ENCODE peak calls at places on chromosome 2, in five cellular contexts. J is GM23338, U is OCI-LY7, E is fibroblast of lung, W is mammary epithelial cell. P is an unnamed sample.
A peak's percentile ranks its signal among the peaks of the same experiment; 100 is the strongest.

GRCh38 chr2:184599875-184600227 is 1.5 kb downstream of the ZNF804A start:
- DNase-seq in J (no peak), U (peak; percentile 51), E (peak; percentile 47), W (no peak), P (peak; percentile 56)

GRCh38 chr2:99249951-99250350 is 5.5 kb downstream of the LYG2 start:
- DNase-seq in J (no peak), U (no peak), E (no peak), W (no peak), P (peak; percentile 58)

GRCh38 chr2:46306320-46306719 is 9.1 kb downstream of the EPAS1 start:
- DNase-seq in J (no peak), U (no peak), E (no peak), W (peak; percentile 91), P (peak; percentile 37)

GRCh38 chr2:80473806-80474205 is 169.3 kb upstream of the LRRTM1 start:
- DNase-seq in J (no peak), U (no peak), E (peak; percentile 44), W (no peak), P (no peak)

GRCh38 chr2:230981704-230982103 is 14.2 kb upstream of the SPATA3 start:
- DNase-seq in J (no peak), U (no peak), E (no peak), W (no peak), P (no peak)

GRCh38 chr2:212683346-212683745 is 144.7 kb upstream of the ERBB4 start:
- DNase-seq in J (no peak), U (no peak), E (peak; percentile 8), W (peak; percentile 8), P (no peak)

GRCh38 chr2:196365132-196365531 is 193.8 kb upstream of the STK17B start:
- DNase-seq in J (no peak), U (no peak), E (no peak), W (no peak), P (no peak)

GRCh38 chr2:205885492-205886099 is 200.4 kb downstream of the INO80D start:
- DNase-seq in J (peak; percentile 97), U (peak; percentile 65), E (peak; percentile 78), W (peak; percentile 65), P (peak; percentile 93)

GRCh38 chr2:217790195-217790594 is 212.6 kb downstream of the TNS1 start:
- DNase-seq in J (peak; percentile 41), U (peak; percentile 11), E (no peak), W (no peak), P (no peak)

GRCh38 chr2:118851650-118852049 is 4.2 kb upstream of the EN1 start:
- DNase-seq in J (peak; percentile 35), U (no peak), E (no peak), W (no peak), P (peak; percentile 46)

GRCh38 chr2:45896281-45896680 is 244.8 kb downstream of the PRKCE start:
- DNase-seq in J (no peak), U (no peak), E (no peak), W (no peak), P (no peak)

GRCh38 chr2:130336150-130336876 is 6.4 kb upstream of the IMP4 start:
- DNase-seq in J (peak; percentile 17), U (no peak), E (no peak), W (no peak), P (no peak)

GRCh38 chr2:122660786-122661634 is 905.6 kb downstream of the TSN start:
- DNase-seq in J (peak; percentile 96), U (no peak), E (no peak), W (peak; percentile 11), P (no peak)

GRCh38 chr2:198374375-198375072 is 570.1 kb downstream of the PLCL1 start:
- DNase-seq in J (peak; percentile 77), U (peak; percentile 82), E (peak; percentile 87), W (peak; percentile 42), P (peak; percentile 42)

GRCh38 chr2:63364866-63365265 is 223.4 kb downstream of the WDPCP start:
- DNase-seq in J (no peak), U (no peak), E (no peak), W (no peak), P (no peak)

GRCh38 chr2:199015072-199015471 is 442.7 kb downstream of the SATB2 start:
- DNase-seq in J (no peak), U (no peak), E (no peak), W (no peak), P (no peak)

GRCh38 chr2:105418527-105418926 is 19.7 kb upstream of the FHL2 start:
- DNase-seq in J (no peak), U (no peak), E (no peak), W (no peak), P (no peak)

GRCh38 chr2:222024934-222025890 is 273.6 kb downstream of the PAX3 start:
- DNase-seq in J (peak; percentile 84), U (peak; percentile 14), E (peak; percentile 61), W (peak; percentile 14), P (no peak)

GRCh38 chr2:195363496-195363895 is 293.5 kb upstream of the SLC39A10 start:
- DNase-seq in J (no peak), U (no peak), E (peak; percentile 43), W (peak; percentile 63), P (no peak)

GRCh38 chr2:177165731-177166711 is 46.6 kb upstream of the HNRNPA3 start:
- DNase-seq in J (no peak), U (peak; percentile 70), E (peak; percentile 47), W (no peak), P (peak; percentile 69)

GRCh38 chr2:130728007-130728454 is 839 bp upstream of the GPR148 start:
- DNase-seq in J (peak; percentile 29), U (peak; percentile 17), E (peak; percentile 2), W (no peak), P (no peak)

GRCh38 chr2:240215676-240216051 is 75.2 kb upstream of the OTOS start:
- DNase-seq in J (no peak), U (no peak), E (no peak), W (no peak), P (peak; percentile 35)

GRCh38 chr2:126687503-126687902 is 31.5 kb downstream of the GYPC start:
- DNase-seq in J (no peak), U (no peak), E (no peak), W (no peak), P (no peak)

GRCh38 chr2:118123561-118124232 is 35.4 kb downstream of the INSIG2 start:
- DNase-seq in J (no peak), U (no peak), E (peak; percentile 61), W (peak; percentile 99), P (peak; percentile 88)

DNA sequence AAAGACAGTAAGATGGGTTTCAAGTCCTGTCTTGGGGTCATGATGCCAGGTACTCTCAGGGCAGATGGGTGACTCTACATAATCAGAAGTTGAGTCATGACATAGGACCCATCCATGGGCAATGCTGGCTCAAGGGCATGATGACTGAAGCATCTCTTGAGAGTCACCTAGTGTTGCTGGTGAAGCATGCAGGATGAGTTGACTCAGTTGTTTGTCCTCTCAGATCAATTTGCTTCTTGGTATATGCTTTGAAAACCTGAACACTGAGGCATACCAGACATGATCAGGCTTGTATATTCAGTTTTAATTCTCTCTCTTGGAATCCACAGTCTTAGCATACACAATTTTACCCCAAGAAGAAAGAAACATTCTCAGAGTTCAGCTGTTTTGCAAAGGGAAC is 658.9 kb upstream of the NXPH2 start:
- DNase-seq in J (no peak), U (no peak), E (no peak), W (peak; percentile 2), P (no peak)
- H2AFZ ChIP-seq in J (no peak overlapping the region), U (no peak overlapping the region), E (no peak overlapping the region), W (no peak overlapping the region), P (no peak overlapping the region)

GRCh38 chr2:170818294-170819104 is 1.8 kb downstream of the GAD1 start:
- DNase-seq in J (peak; percentile 65), U (no peak), E (no peak), W (peak; percentile 20), P (peak; percentile 66)

GRCh38 chr2:170817247-170817998 is 736 bp downstream of the GAD1 start:
- DNase-seq in J (peak; percentile 57), U (no peak), E (peak; percentile 27), W (peak; percentile 65), P (peak; percentile 83)

GRCh38 chr2:170815746-170816498 is 765 bp upstream of the GAD1 start:
- DNase-seq in J (peak; percentile 94), U (peak; percentile 50), E (peak; percentile 48), W (peak; percentile 64), P (peak; percentile 97)

GRCh38 chr2:170816499-170817246 is at the start of gene GAD1:
- DNase-seq in J (peak; percentile 78), U (no peak), E (peak; percentile 49), W (peak; percentile 86), P (peak; percentile 92)

GRCh38 chr2:170817999-170818293 is 1.3 kb downstream of the GAD1 start:
- DNase-seq in J (peak; percentile 66), U (no peak), E (no peak), W (no peak), P (no peak)
- H2AFZ ChIP-seq in J (peak overlapping the region; percentile 76), U (no peak overlapping the region), E (no peak overlapping the region), W (peak overlapping the region; percentile 81), P (no peak overlapping the region)

GRCh38 chr2:179021258-179021657 is 28.7 kb downstream of the CCDC141 start:
- DNase-seq in J (no peak), U (peak; percentile 42), E (no peak), W (no peak), P (no peak)
- H2AFZ ChIP-seq in J (no peak overlapping the region), U (peak overlapping the region; percentile 79), E (no peak overlapping the region), W (no peak overlapping the region), P (no peak overlapping the region)

DNA sequence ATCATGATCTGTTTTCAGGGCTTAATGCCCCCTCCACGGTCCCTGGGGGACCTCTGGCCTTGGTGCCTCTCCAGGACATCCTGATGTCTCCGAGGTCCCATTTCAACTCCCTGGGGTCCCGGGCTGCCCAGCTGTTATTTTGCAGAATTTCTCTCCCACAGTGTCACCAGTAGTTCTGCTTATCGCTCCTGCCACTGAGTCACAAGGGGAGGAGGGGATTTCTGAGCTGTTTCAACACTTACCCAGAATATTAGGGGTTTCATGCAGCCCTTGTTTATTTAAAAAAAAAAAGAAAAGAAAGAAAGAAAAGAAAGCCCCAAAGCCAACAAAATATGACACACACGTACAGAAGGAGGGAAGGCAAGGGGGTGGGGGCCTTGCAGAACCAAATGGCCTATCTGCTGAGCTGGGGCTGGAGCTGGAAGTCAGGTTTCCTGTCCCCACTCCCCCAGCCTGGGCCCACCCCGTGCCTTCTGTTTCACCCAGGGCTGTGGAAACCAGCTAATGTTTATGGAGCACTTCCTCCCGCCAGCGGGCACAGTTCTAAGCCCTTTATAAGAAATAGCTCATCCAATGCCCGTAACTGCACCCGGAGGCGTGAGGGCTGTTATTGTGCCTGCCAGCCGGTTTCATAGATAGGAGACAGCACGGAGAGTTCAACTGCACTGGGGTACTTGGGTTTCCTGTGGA is 8.4 kb upstream of the ARID5A start:
- DNase-seq in J (no peak), U (no peak), E (peak; percentile 44), W (no peak), P (peak; percentile 87)
- H2AFZ ChIP-seq in J (peak overlapping the region; percentile 88), U (no peak overlapping the region), E (peak overlapping the region; percentile 24), W (no peak overlapping the region), P (peak overlapping the region; percentile 79)

GRCh38 chr2:101473911-101474751 is 781 bp downstream of the RFX8 start:
- DNase-seq in J (peak; percentile 80), U (no peak), E (peak; percentile 60), W (peak; percentile 24), P (peak; percentile 93)
- H2AFZ ChIP-seq in J (peak overlapping the region; percentile 60), U (no peak overlapping the region), E (peak overlapping the region; percentile 34), W (peak overlapping the region; percentile 97), P (peak overlapping the region; percentile 83)

DNA sequence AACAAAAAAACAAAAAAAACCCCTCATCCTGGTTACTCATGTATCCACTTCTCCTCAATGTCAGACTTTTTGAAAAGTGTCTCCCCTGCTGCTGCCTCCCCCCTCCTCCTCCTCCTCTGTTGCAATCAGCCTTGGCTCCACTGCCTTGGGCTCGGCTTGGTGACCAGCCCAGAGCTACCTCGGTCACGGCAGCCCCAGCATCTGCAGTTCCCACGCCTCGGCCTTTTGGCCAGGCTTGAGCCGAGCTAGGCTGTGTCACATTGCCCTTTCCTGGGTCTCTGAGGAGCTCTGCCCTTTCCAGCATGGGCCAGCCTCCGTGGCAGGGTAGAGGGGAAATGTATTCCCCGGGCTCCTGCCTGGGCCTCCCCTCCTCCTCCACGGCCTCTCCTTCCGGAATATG is 22.7 kb upstream of the INHBB start:
- DNase-seq in J (no peak), U (no peak), E (peak; percentile 47), W (no peak), P (peak; percentile 95)
- H2AFZ ChIP-seq in J (no peak overlapping the region), U (no peak overlapping the region), E (no peak overlapping the region), W (no peak overlapping the region), P (peak overlapping the region; percentile 59)